ENCODE peak calls at places on chromosome 19, in seven cellular contexts. Y, V, L, B, U, I and A are unnamed samples.

GRCh38 chr19:43470288-43470687 is 4.9 kb upstream of the LYPD3 start:
- DNase-seq in Y (peak; percentile 71), V (peak; percentile 53), L (peak; percentile 70), B (no peak), U (peak; percentile 93), I (no peak), A (peak; percentile 62)

GRCh38 chr19:49301165-49301865 is 23.7 kb downstream of the SLC6A16 start:
- DNase-seq in Y (peak; percentile 18), V (no peak), L (peak; percentile 60), B (peak; percentile 73), U (peak; percentile 43), I (peak; percentile 71), A (peak; percentile 63)

GRCh38 chr19:56080669-56081401 is 40.3 kb downstream of the ZNF787 start:
- DNase-seq in Y (peak; percentile 45), V (no peak), L (peak; percentile 86), B (peak; percentile 82), U (peak; percentile 78), I (peak; percentile 84), A (peak; percentile 67)

GRCh38 chr19:8505680-8506401 is 3.4 kb upstream of the PRAM1 start:
- DNase-seq in Y (peak; percentile 26), V (no peak), L (peak; percentile 80), B (peak; percentile 79), U (peak; percentile 49), I (peak; percentile 85), A (peak; percentile 86)

GRCh38 chr19:44644391-44645016 is 794 bp downstream of the PVR start:
- DNase-seq in Y (peak; percentile 42), V (peak; percentile 62), L (peak; percentile 67), B (no peak), U (peak; percentile 49), I (peak; percentile 68), A (peak; percentile 68)

GRCh38 chr19:13808856-13809255 is 13.6 kb downstream of the ZSWIM4 start:
- DNase-seq in Y (no peak), V (no peak), L (no peak), B (no peak), U (no peak), I (no peak), A (no peak)

GRCh38 chr19:10390652-10391286 is 10.4 kb upstream of the TYK2 start:
- DNase-seq in Y (peak; percentile 36), V (peak; percentile 59), L (peak; percentile 70), B (peak; percentile 65), U (peak; percentile 71), I (peak; percentile 83), A (peak; percentile 64)

GRCh38 chr19:19866599-19867248 is 1.0 kb downstream of the ZNF253 start:
- DNase-seq in Y (no peak), V (no peak), L (peak; percentile 20), B (no peak), U (no peak), I (no peak), A (no peak)

GRCh38 chr19:51259348-51260245 is 8.7 kb downstream of the SIGLECL1 start:
- DNase-seq in Y (no peak), V (no peak), L (peak; percentile 56), B (no peak), U (peak; percentile 22), I (no peak), A (peak; percentile 13)

GRCh38 chr19:11225172-11225571 is 14.2 kb upstream of the ANGPTL8 start:
- DNase-seq in Y (no peak), V (no peak), L (no peak), B (no peak), U (no peak), I (no peak), A (no peak)

GRCh38 chr19:17988161-17988560 is 19.8 kb upstream of the ARRDC2 start:
- DNase-seq in Y (no peak), V (no peak), L (no peak), B (no peak), U (no peak), I (no peak), A (no peak)

GRCh38 chr19:55242517-55242916 is 14.0 kb upstream of the TMEM86B start:
- DNase-seq in Y (no peak), V (no peak), L (no peak), B (no peak), U (no peak), I (no peak), A (no peak)

GRCh38 chr19:12112701-12113100 is 27.4 kb downstream of the ZNF20 start:
- DNase-seq in Y (no peak), V (no peak), L (no peak), B (no peak), U (no peak), I (no peak), A (no peak)

GRCh38 chr19:19615086-19615485 is 3.4 kb downstream of the PBX4 start:
- DNase-seq in Y (peak; percentile 24), V (peak; percentile 91), L (peak; percentile 72), B (no peak), U (peak; percentile 46), I (no peak), A (no peak)

GRCh38 chr19:38736413-38737280 is 7.6 kb downstream of the CAPN12 start:
- DNase-seq in Y (no peak), V (no peak), L (peak; percentile 52), B (no peak), U (no peak), I (peak; percentile 71), A (no peak)

GRCh38 chr19:41934849-41935374 is 6.7 kb upstream of the ERFL start:
- DNase-seq in Y (no peak), V (no peak), L (peak; percentile 60), B (peak; percentile 58), U (peak; percentile 49), I (peak; percentile 75), A (peak; percentile 64)

GRCh38 chr19:55620951-55621672 is 3.3 kb downstream of the ZNF784 start:
- DNase-seq in Y (no peak), V (no peak), L (no peak), B (no peak), U (no peak), I (no peak), A (no peak)

DNA sequence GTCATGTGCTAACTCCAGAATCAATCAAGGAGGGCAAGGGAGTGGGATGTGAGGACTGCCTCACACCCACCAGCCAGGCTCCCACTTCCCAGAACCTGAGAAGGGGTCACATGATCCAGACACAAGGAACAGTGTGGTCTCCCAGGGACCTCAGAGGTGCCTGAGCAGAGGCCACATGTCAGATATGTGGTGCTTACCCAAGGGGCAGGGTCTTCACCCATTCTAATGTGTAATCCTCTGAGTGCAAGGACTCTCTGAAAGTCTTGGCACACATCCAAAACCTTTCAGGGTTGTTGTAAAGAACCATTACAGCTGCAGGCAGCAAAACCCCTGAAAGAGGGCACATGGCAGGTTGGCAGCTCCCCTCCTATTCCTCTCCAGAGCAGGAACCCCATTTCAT is 656.6 kb downstream of the UQCRFS1 start:
- DNase-seq in Y (no peak), V (no peak), L (peak; percentile 4), B (no peak), U (no peak), I (no peak), A (no peak)
- H3K9me3 ChIP-seq in Y (peaks cover 3% of the 10 kb centered on the region), V (no peaks in the 10 kb centered on the region), L (no peaks in the 10 kb centered on the region), B (no peaks in the 10 kb centered on the region), U (peaks cover 27% of the 10 kb centered on the region), I (no peaks in the 10 kb centered on the region), A (no peaks in the 10 kb centered on the region)

DNA sequence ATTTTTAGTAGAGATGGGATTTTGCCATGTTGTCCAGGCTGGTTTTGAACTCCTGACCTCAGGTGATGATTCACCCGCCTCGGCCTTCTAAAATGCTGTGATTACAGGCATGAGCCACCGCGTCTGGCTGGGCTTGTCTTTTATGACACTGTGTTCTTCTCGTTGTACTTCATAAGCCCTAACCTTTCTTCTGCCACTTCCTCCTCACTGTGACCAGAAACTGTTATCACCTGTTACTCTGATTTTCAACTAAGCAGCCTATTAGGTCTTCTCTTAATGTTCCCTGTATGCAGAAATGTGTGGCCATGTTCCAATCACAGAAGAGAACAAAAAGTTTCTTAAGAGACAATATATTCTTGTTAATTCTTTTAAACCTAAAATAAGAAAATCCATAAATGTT is 16.4 kb downstream of the ZNF790 start:
- DNase-seq in Y (no peak), V (no peak), L (no peak), B (no peak), U (no peak), I (no peak), A (no peak)
- H3K9me3 ChIP-seq in Y (peaks cover 59% of the 10 kb centered on the region), V (peaks cover 69% of the 10 kb centered on the region), L (peaks cover 34% of the 10 kb centered on the region), B (peaks cover 100% of the 10 kb centered on the region), U (peaks cover 85% of the 10 kb centered on the region), I (peaks cover 67% of the 10 kb centered on the region), A (peaks cover 36% of the 10 kb centered on the region)

GRCh38 chr19:37401078-37401477 is 30.2 kb downstream of the ZNF527 start:
- DNase-seq in Y (no peak), V (no peak), L (no peak), B (no peak), U (no peak), I (no peak), A (no peak)

GRCh38 chr19:37403403-37403802 is 32.5 kb downstream of the ZNF527 start:
- DNase-seq in Y (no peak), V (no peak), L (no peak), B (no peak), U (no peak), I (no peak), A (no peak)
- H3K9me3 ChIP-seq in Y (peaks cover 32% of the 10 kb centered on the region), V (peaks cover 19% of the 10 kb centered on the region), L (no peaks in the 10 kb centered on the region), B (peaks cover 99% of the 10 kb centered on the region), U (peaks cover 45% of the 10 kb centered on the region), I (peaks cover 3% of the 10 kb centered on the region), A (peaks cover 11% of the 10 kb centered on the region)

DNA sequence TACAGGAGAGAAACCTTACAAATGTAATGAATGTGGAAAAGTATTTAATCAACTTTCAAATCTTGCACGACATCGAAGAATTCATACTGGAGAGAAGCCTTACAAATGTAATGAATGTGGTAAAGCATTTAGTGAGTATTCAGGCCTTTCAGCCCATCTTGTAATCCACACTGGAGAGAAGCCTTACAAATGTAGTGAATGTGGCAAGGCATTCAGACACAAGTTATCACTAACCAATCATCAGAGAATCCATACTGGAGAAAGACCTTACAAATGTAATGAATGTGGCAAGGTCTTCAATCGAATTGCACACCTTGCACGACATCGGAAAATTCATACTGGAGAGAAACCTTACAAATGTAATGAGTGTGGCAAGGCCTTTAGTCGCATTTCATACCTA is 13.6 kb upstream of the ZNF610 start:
- DNase-seq in Y (no peak), V (no peak), L (no peak), B (no peak), U (no peak), I (no peak), A (no peak)
- H3K9me3 ChIP-seq in Y (peaks cover 60% of the 10 kb centered on the region), V (peaks cover 96% of the 10 kb centered on the region), L (peaks cover 12% of the 10 kb centered on the region), B (peaks cover 100% of the 10 kb centered on the region), U (peaks cover 68% of the 10 kb centered on the region), I (peaks cover 68% of the 10 kb centered on the region), A (peaks cover 83% of the 10 kb centered on the region)

GRCh38 chr19:6568010-6568411 is 22.9 kb downstream of the CD70 start:
- DNase-seq in Y (no peak), V (peak; percentile 58), L (no peak), B (no peak), U (no peak), I (no peak), A (peak; percentile 54)
- H3K9me3 ChIP-seq in Y (peaks cover 7% of the 10 kb centered on the region), V (no peaks in the 10 kb centered on the region), L (no peaks in the 10 kb centered on the region), B (peaks cover 27% of the 10 kb centered on the region), U (peaks cover 5% of the 10 kb centered on the region), I (no peaks in the 10 kb centered on the region), A (peaks cover 3% of the 10 kb centered on the region)